ENCODE peak calls at places on chromosomes 6 and 20, in five cellular contexts. R, E, T, S and O are unnamed samples.

GRCh38 chr6:34383651-34384304 is 8.7 kb downstream of the NUDT3 start:
- DNase-seq in T (no peak), R (no peak), E (no peak), S (peak), O (no peak)

GRCh38 chr6:7313505-7314165 is 636 bp upstream of the SSR1 start:
- DNase-seq in E (no peak), T (no peak), S (no peak), R (no peak), O (no peak)

GRCh38 chr6:9875605-9876353 is 539.1 kb downstream of the TFAP2A start:
- DNase-seq in S (no peak), R (no peak), T (no peak), E (no peak), O (no peak)

GRCh38 chr6:128209771-128210170 is 308.9 kb upstream of the THEMIS start:
- DNase-seq in S (peak), E (no peak), R (no peak), T (peak), O (peak)

GRCh38 chr20:38133680-38134426 is 31.2 kb downstream of the TGM2 start:
- DNase-seq in R (no peak), S (no peak), T (no peak), E (no peak), O (no peak)

GRCh38 chr6:72649032-72649984 is 27.4 kb downstream of the KCNQ5 start:
- DNase-seq in R (peak), E (peak), T (peak), S (peak), O (peak)

GRCh38 chr6:137258170-137258569 is 39.0 kb upstream of the IFNGR1 start:
- DNase-seq in S (peak), R (no peak), T (no peak), E (no peak), O (no peak)

GRCh38 chr20:58938541-58938940 is 42.5 kb upstream of the NELFCD start:
- DNase-seq in R (no peak), E (peak), T (no peak), S (no peak), O (no peak)

GRCh38 chr6:26421259-26422144 is 18.8 kb upstream of the BTN3A3 start:
- DNase-seq in R (peak), S (peak), T (peak), E (peak), O (peak)

GRCh38 chr20:31870703-31871601 is 518 bp downstream of the TTLL9 start:
- DNase-seq in S (no peak), E (no peak), R (no peak), T (no peak), O (no peak)

GRCh38 chr6:105263685-105264298 is 84.0 kb upstream of the POPDC3 start:
- DNase-seq in E (no peak), T (no peak), R (no peak), S (no peak), O (no peak)

GRCh38 chr6:25263602-25264001 is 15.6 kb upstream of the CARMIL1 start:
- DNase-seq in E (no peak), T (peak), S (peak), R (no peak), O (peak)

GRCh38 chr6:139539852-139540251 is 165.4 kb upstream of the CITED2 start:
- DNase-seq in R (peak), T (peak), S (peak), E (no peak), O (peak)

GRCh38 chr6:159830481-159831372 is 30.7 kb downstream of the PNLDC1 start:
- DNase-seq in T (no peak), S (no peak), R (no peak), E (no peak), O (no peak)

GRCh38 chr20:62616728-62617621 is 25.3 kb upstream of the SLCO4A1 start:
- DNase-seq in E (peak), S (peak), T (peak), R (peak), O (peak)

GRCh38 chr6:97497713-97498331 is 214.8 kb upstream of the MMS22L start:
- DNase-seq in T (peak), E (peak), S (peak), R (peak), O (peak)

GRCh38 chr6:134935076-134935475 is 14.8 kb downstream of the ALDH8A1 start:
- DNase-seq in E (no peak), T (no peak), S (no peak), R (no peak), O (no peak)

GRCh38 chr6:52539607-52540006 is 37.3 kb downstream of the TRAM2 start:
- DNase-seq in E (no peak), S (peak), T (peak), R (no peak), O (peak)

GRCh38 chr6:8182857-8183256 is 80.5 kb upstream of the EEF1E1 start:
- DNase-seq in E (no peak), R (no peak), S (peak), T (no peak), O (no peak)

GRCh38 chr6:141077355-141078333 is 1055.1 kb upstream of the GJE1 start:
- DNase-seq in T (peak), S (peak), R (peak), E (no peak), O (no peak)

GRCh38 chr20:10634683-10635411 is 39.0 kb downstream of the JAG1 start:
- DNase-seq in E (no peak), S (peak), R (no peak), T (peak), O (peak)

GRCh38 chr6:108142240-108142639 is 23.6 kb upstream of the NR2E1 start:
- DNase-seq in S (no peak), R (no peak), E (no peak), T (no peak), O (no peak)

GRCh38 chr20:62061851-62062418 is 3.7 kb downstream of the TAF4 start:
- DNase-seq in E (no peak), T (no peak), S (no peak), R (no peak), O (no peak)

GRCh38 chr6:167995731-167996151 is 1.7 kb upstream of the KIF25 start:
- DNase-seq in E (no peak), R (no peak), T (no peak), S (no peak), O (no peak)

GRCh38 chr6:127471379-127472255 is 12.4 kb upstream of the KIAA0408 start:
- DNase-seq in E (no peak), S (no peak), R (no peak), T (peak), O (no peak)

GRCh38 chr6:107642348-107643347 is 152.7 kb downstream of the SOBP start:
- DNase-seq in E (no peak), R (no peak), S (no peak), T (no peak), O (no peak)

GRCh38 chr6:100417037-100417436 is 47.7 kb downstream of the SIM1 start:
- DNase-seq in E (no peak), R (no peak), S (no peak), T (no peak), O (no peak)

GRCh38 chr6:54717849-54718455 is 128.6 kb upstream of the FAM83B start:
- DNase-seq in R (peak), T (peak), S (peak), E (peak), O (peak)

GRCh38 chr6:81696505-81696904 is 56.0 kb downstream of the TENT5A start:
- DNase-seq in T (peak), E (no peak), R (no peak), S (peak), O (no peak)

GRCh38 chr6:110951008-110951407 is 7.5 kb upstream of the GTF3C6 start:
- DNase-seq in R (no peak), T (no peak), E (no peak), S (no peak), O (no peak)

GRCh38 chr6:1761472-1761871 is 151.8 kb downstream of the FOXC1 start:
- DNase-seq in T (no peak), S (peak), E (no peak), R (no peak), O (no peak)

GRCh38 chr20:61500791-61501321 is 248.8 kb downstream of the CDH4 start:
- DNase-seq in S (no peak), T (no peak), R (no peak), E (no peak), O (peak)

GRCh38 chr6:20377623-20378265 is 23.9 kb upstream of the E2F3 start:
- DNase-seq in S (peak), T (peak), E (no peak), R (no peak), O (peak)

GRCh38 chr6:53119772-53120409 is 28.8 kb downstream of the GCM1 start:
- DNase-seq in E (no peak), R (peak), S (peak), T (peak), O (peak)

GRCh38 chr6:28634758-28635546 is 109.3 kb downstream of the GPX5 start:
- DNase-seq in T (no peak), E (no peak), R (peak), S (peak), O (peak)

GRCh38 chr20:63968928-63969760 is 586 bp downstream of the ZNF512B start:
- DNase-seq in S (peak), E (no peak), T (no peak), R (no peak), O (no peak)